ENCODE peak calls at places on chromosomes 4 and X, in six cellular contexts. C is right lobe of liver, S is posterior cingulate gyrus, K is left cardiac atrium, L is MM.1S, G is GM19239. N is an unnamed sample.

GRCh38 chr4:177339794-177340374 is 30.2 kb downstream of the NEIL3 start:
- DNase-seq in K (no peak), S (no peak), C (no peak), G (peak), L (peak), N (no peak)

GRCh38 chr4:87081826-87082225 is 138.6 kb downstream of the KLHL8 start:
- DNase-seq in S (no peak), G (no peak), K (no peak), L (no peak), C (no peak), N (no peak)

GRCh38 chr4:15317246-15317645 is 110.6 kb upstream of the C1QTNF7 start:
- DNase-seq in G (no peak), K (no peak), S (no peak), L (no peak), C (no peak), N (no peak)

GRCh38 chr4:57405359-57405758 is 295.2 kb upstream of the IGFBP7 start:
- DNase-seq in K (no peak), S (no peak), C (no peak), L (no peak), G (no peak), N (no peak)

GRCh38 chr4:1579834-1580686 is 104.1 kb downstream of the FAM53A start:
- DNase-seq in G (peak), C (peak), L (no peak), S (no peak), K (peak), N (peak)

GRCh38 chrX:121733514-121733913 is 686.1 kb downstream of the GLUD2 start:
- DNase-seq in G (no peak), S (no peak), L (no peak), C (no peak), K (no peak), N (no peak)

GRCh38 chrX:7330971-7331746 is 183.2 kb upstream of the PUDP start:
- DNase-seq in L (no peak), S (no peak), G (no peak), K (peak), C (no peak), N (no peak)

GRCh38 chr4:54315561-54315960 is 86.5 kb downstream of the PDGFRA start:
- DNase-seq in K (no peak), G (peak), S (no peak), L (peak), C (no peak), N (peak)

GRCh38 chrX:11064851-11065600 is 46.1 kb upstream of the HCCS start:
- DNase-seq in L (no peak), G (no peak), C (no peak), K (no peak), S (no peak), N (no peak)

GRCh38 chr4:102312447-102312846 is 32.8 kb downstream of the SLC39A8 start:
- DNase-seq in C (no peak), G (no peak), L (no peak), K (no peak), S (no peak), N (no peak)

N was measured in head of caudate nucleus.